ENCODE peak calls at places on chromosomes 13 and 19, in six cellular contexts. One of them, this sample, is unnamed. For H3K27me3, the result is how much of the 10 kb centered on the place peaks cover.

GRCh38 chr19:34430738-34431625 is 2.8 kb downstream of the UBA2 start:
- DNase-seq in PC-9: peak
- DNase-seq in uterus: no peak
- DNase-seq in body of pancreas: peak
- DNase-seq in GM23248: peak
- DNase-seq in GM06990: no peak
- DNase-seq in this sample: peak

GRCh38 chr13:45055198-45055901 is 65.0 kb upstream of the GTF2F2 start:
- DNase-seq in PC-9: peak
- DNase-seq in uterus: peak
- DNase-seq in body of pancreas: peak
- DNase-seq in GM23248: peak
- DNase-seq in GM06990: peak
- DNase-seq in this sample: peak

GRCh38 chr13:114116734-114117133 is 15.7 kb downstream of the RASA3 start:
- DNase-seq in PC-9: no peak
- DNase-seq in uterus: peak
- DNase-seq in body of pancreas: no peak
- DNase-seq in GM23248: no peak
- DNase-seq in GM06990: no peak
- DNase-seq in this sample: no peak

GRCh38 chr13:85236431-85236830 is 562.8 kb downstream of the SLITRK6 start:
- DNase-seq in PC-9: peak
- DNase-seq in uterus: no peak
- DNase-seq in body of pancreas: no peak
- DNase-seq in GM23248: no peak
- DNase-seq in GM06990: no peak
- DNase-seq in this sample: peak

GRCh38 chr19:1860133-1860775 is 3.1 kb downstream of the KLF16 start:
- DNase-seq in PC-9: no peak
- DNase-seq in uterus: peak
- DNase-seq in body of pancreas: peak
- DNase-seq in GM23248: peak
- DNase-seq in GM06990: no peak
- DNase-seq in this sample: peak

GRCh38 chr13:27481766-27482165 is 31.4 kb upstream of the MTIF3 start:
- DNase-seq in PC-9: no peak
- DNase-seq in uterus: peak
- DNase-seq in body of pancreas: peak
- DNase-seq in GM23248: peak
- DNase-seq in GM06990: no peak
- DNase-seq in this sample: peak

GRCh38 chr19:4115050-4115817 is 8.7 kb downstream of the MAP2K2 start:
- DNase-seq in PC-9: no peak
- DNase-seq in uterus: no peak
- DNase-seq in body of pancreas: no peak
- DNase-seq in GM23248: no peak
- DNase-seq in GM06990: peak
- DNase-seq in this sample: no peak

GRCh38 chr19:17794731-17795494 is at the start of gene B3GNT3:
- DNase-seq in PC-9: peak
- DNase-seq in uterus: no peak
- DNase-seq in body of pancreas: peak
- DNase-seq in GM23248: peak
- DNase-seq in GM06990: no peak
- DNase-seq in this sample: peak

GRCh38 chr13:93270769-93271753 is 44.5 kb downstream of the GPC6 start:
- DNase-seq in PC-9: no peak
- DNase-seq in uterus: no peak
- DNase-seq in body of pancreas: no peak
- DNase-seq in GM23248: no peak
- DNase-seq in GM06990: no peak
- DNase-seq in this sample: no peak

GRCh38 chr19:18364826-18365528 is 21.0 kb upstream of the GDF15 start:
- DNase-seq in PC-9: peak
- DNase-seq in uterus: peak
- DNase-seq in body of pancreas: peak
- DNase-seq in GM23248: peak
- DNase-seq in GM06990: no peak
- DNase-seq in this sample: peak

GRCh38 chr19:38455031-38455430 is 21.5 kb downstream of the RYR1 start:
- DNase-seq in PC-9: no peak
- DNase-seq in uterus: no peak
- DNase-seq in body of pancreas: no peak
- DNase-seq in GM23248: peak
- DNase-seq in GM06990: no peak
- DNase-seq in this sample: peak

GRCh38 chr13:23674795-23675640 is 104.8 kb downstream of the TNFRSF19 start:
- DNase-seq in PC-9: peak
- DNase-seq in uterus: no peak
- DNase-seq in body of pancreas: no peak
- DNase-seq in GM23248: peak
- DNase-seq in GM06990: no peak
- DNase-seq in this sample: peak

GRCh38 chr13:97067342-97067895 is 73.1 kb upstream of the OXGR1 start:
- DNase-seq in PC-9: no peak
- DNase-seq in uterus: no peak
- DNase-seq in body of pancreas: no peak
- DNase-seq in GM23248: peak
- DNase-seq in GM06990: peak
- DNase-seq in this sample: no peak

GRCh38 chr19:40598121-40598917 is 2.9 kb upstream of the LTBP4 start:
- DNase-seq in PC-9: peak
- DNase-seq in uterus: peak
- DNase-seq in body of pancreas: peak
- DNase-seq in GM23248: peak
- DNase-seq in GM06990: peak
- DNase-seq in this sample: peak
- H3K27me3 ChIP-seq in PC-9: under half
- H3K27me3 ChIP-seq in uterus: under half
- H3K27me3 ChIP-seq in body of pancreas: under half
- H3K27me3 ChIP-seq in GM23248: under half
- H3K27me3 ChIP-seq in GM06990: under half
- H3K27me3 ChIP-seq in this sample: under half

GRCh38 chr19:47105874-47106273 is 7.7 kb downstream of the ZC3H4 start:
- DNase-seq in PC-9: no peak
- DNase-seq in uterus: no peak
- DNase-seq in body of pancreas: no peak
- DNase-seq in GM23248: no peak
- DNase-seq in GM06990: no peak
- DNase-seq in this sample: no peak

GRCh38 chr19:47107201-47107952 is 6.2 kb downstream of the ZC3H4 start:
- DNase-seq in PC-9: peak
- DNase-seq in uterus: no peak
- DNase-seq in body of pancreas: peak
- DNase-seq in GM23248: peak
- DNase-seq in GM06990: no peak
- DNase-seq in this sample: peak

GRCh38 chr19:47102561-47103135 is 10.9 kb downstream of the ZC3H4 start:
- DNase-seq in PC-9: no peak
- DNase-seq in uterus: no peak
- DNase-seq in body of pancreas: no peak
- DNase-seq in GM23248: peak
- DNase-seq in GM06990: no peak
- DNase-seq in this sample: no peak

GRCh38 chr19:47106819-47107200 is 6.8 kb downstream of the ZC3H4 start:
- DNase-seq in PC-9: no peak
- DNase-seq in uterus: no peak
- DNase-seq in body of pancreas: no peak
- DNase-seq in GM23248: peak
- DNase-seq in GM06990: no peak
- DNase-seq in this sample: no peak

DNA sequence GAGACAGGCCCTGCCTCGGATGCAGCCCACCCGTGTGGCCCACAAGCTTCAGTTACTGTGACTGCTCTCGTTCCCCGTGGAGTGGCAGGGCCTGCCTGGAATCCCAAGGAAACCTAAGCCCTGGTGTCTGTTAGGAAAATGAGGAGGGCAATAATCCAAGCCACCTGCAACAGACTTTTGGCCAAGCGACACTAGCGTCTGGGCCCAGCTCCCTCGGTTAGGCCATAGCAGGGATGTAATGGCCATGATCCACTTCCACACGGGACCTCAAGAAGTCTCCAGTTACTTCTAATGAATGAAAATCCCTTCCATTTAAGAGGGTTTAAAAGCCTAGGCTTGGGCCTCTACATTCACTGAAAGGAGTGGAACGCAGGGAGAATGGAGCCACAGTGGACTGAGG is 8.9 kb downstream of the ZC3H4 start:
- DNase-seq in PC-9: no peak
- DNase-seq in uterus: no peak
- DNase-seq in body of pancreas: no peak
- DNase-seq in GM23248: no peak
- DNase-seq in GM06990: no peak
- DNase-seq in this sample: no peak
- H3K27me3 ChIP-seq in PC-9: under half
- H3K27me3 ChIP-seq in uterus: under half
- H3K27me3 ChIP-seq in body of pancreas: under half
- H3K27me3 ChIP-seq in GM23248: under half
- H3K27me3 ChIP-seq in GM06990: under half
- H3K27me3 ChIP-seq in this sample: under half

GRCh38 chr19:14599548-14600147 is 16.8 kb downstream of the CLEC17A start:
- DNase-seq in PC-9: no peak
- DNase-seq in uterus: no peak
- DNase-seq in body of pancreas: no peak
- DNase-seq in GM23248: no peak
- DNase-seq in GM06990: no peak
- DNase-seq in this sample: no peak
- H3K27me3 ChIP-seq in PC-9: half or more
- H3K27me3 ChIP-seq in uterus: under half
- H3K27me3 ChIP-seq in body of pancreas: under half
- H3K27me3 ChIP-seq in GM23248: under half
- H3K27me3 ChIP-seq in GM06990: under half
- H3K27me3 ChIP-seq in this sample: under half

GRCh38 chr19:54521022-54521859 is 18.6 kb downstream of the LAIR2 start:
- DNase-seq in PC-9: no peak
- DNase-seq in uterus: no peak
- DNase-seq in body of pancreas: no peak
- DNase-seq in GM23248: no peak
- DNase-seq in GM06990: peak
- DNase-seq in this sample: no peak
- H3K27me3 ChIP-seq in PC-9: half or more
- H3K27me3 ChIP-seq in uterus: under half
- H3K27me3 ChIP-seq in body of pancreas: under half
- H3K27me3 ChIP-seq in GM23248: under half
- H3K27me3 ChIP-seq in GM06990: under half
- H3K27me3 ChIP-seq in this sample: under half

DNA sequence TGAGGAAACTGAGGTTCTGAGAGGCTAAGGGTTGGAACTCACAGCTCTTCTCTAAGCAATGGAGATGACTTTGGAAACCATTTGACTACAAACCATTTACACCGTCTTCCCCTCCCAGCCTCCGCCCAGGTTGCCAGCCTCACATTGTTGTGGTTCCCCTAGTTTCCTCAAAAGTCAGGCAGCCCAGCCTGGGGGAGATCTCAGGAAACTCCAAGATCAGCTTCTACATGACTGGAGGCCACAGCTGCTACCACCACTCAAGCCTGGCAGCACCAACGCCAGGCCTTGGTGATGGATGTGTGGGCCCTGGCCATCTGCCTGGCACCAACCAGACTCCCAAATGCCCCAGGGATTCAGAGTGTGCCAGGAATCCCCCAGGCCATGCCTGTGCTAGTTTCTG is 207.9 kb downstream of the TSHZ3 start:
- DNase-seq in PC-9: no peak
- DNase-seq in uterus: no peak
- DNase-seq in body of pancreas: no peak
- DNase-seq in GM23248: no peak
- DNase-seq in GM06990: no peak
- DNase-seq in this sample: no peak
- H3K27me3 ChIP-seq in PC-9: under half
- H3K27me3 ChIP-seq in uterus: under half
- H3K27me3 ChIP-seq in body of pancreas: under half
- H3K27me3 ChIP-seq in GM23248: under half
- H3K27me3 ChIP-seq in GM06990: under half
- H3K27me3 ChIP-seq in this sample: under half

GRCh38 chr13:111924676-111925075 is 142.3 kb upstream of the SOX1 start:
- DNase-seq in PC-9: no peak
- DNase-seq in uterus: no peak
- DNase-seq in body of pancreas: no peak
- DNase-seq in GM23248: no peak
- DNase-seq in GM06990: no peak
- DNase-seq in this sample: no peak
- H3K27me3 ChIP-seq in PC-9: half or more
- H3K27me3 ChIP-seq in uterus: under half
- H3K27me3 ChIP-seq in body of pancreas: under half
- H3K27me3 ChIP-seq in GM23248: under half
- H3K27me3 ChIP-seq in GM06990: under half
- H3K27me3 ChIP-seq in this sample: under half

GRCh38 chr13:99903140-99903539 is 68.4 kb downstream of the ZIC5 start:
- DNase-seq in PC-9: no peak
- DNase-seq in uterus: no peak
- DNase-seq in body of pancreas: no peak
- DNase-seq in GM23248: no peak
- DNase-seq in GM06990: no peak
- DNase-seq in this sample: no peak
- H3K27me3 ChIP-seq in PC-9: under half
- H3K27me3 ChIP-seq in uterus: under half
- H3K27me3 ChIP-seq in body of pancreas: under half
- H3K27me3 ChIP-seq in GM23248: half or more
- H3K27me3 ChIP-seq in GM06990: under half
- H3K27me3 ChIP-seq in this sample: under half

This sample was measured in bronchial epithelial cell.